ENCODE peak calls at places on chromosome 9, in ten cellular contexts. W is upper lobe of right lung, G is OCI-LY7, H is colonic mucosa, P is heart right ventricle, C is K562, Q is SK-N-SH, F is IMR-90, L is heart left ventricle, A is left ventricle myocardium inferior. Y is an unnamed sample. For H3K36me3 and H3K4me1, the result is how much of the 10 kb centered on the place peaks cover.

GRCh38 chr9:133119461-133120342 is 1.3 kb downstream of the RALGDS start:
- DNase-seq in W (no peak), G (no peak), H (peak), P (no peak), C (no peak), Q (peak), F (peak), L (no peak), A (peak), Y (peak)

GRCh38 chr9:114314881-114315722 is 7.8 kb upstream of the ORM1 start:
- DNase-seq in W (peak), G (no peak), H (peak), P (no peak), C (no peak), Q (no peak), F (no peak), L (no peak), A (no peak), Y (peak)

GRCh38 chr9:127835930-127836586 is 18.4 kb downstream of the ENG start:
- DNase-seq in W (peak), G (no peak), H (no peak), P (peak), C (no peak), Q (no peak), F (peak), L (no peak), A (no peak), Y (peak)

GRCh38 chr9:89508951-89509607 is 11.2 kb upstream of the SEMA4D start:
- DNase-seq in W (no peak), G (no peak), H (no peak), P (no peak), C (no peak), Q (no peak), F (no peak), L (no peak), A (no peak), Y (peak)

GRCh38 chr9:114928092-114928491 is 2.3 kb downstream of the TNFSF8 start:
- DNase-seq in W (no peak), G (peak), H (no peak), P (no peak), C (no peak), Q (no peak), F (no peak), L (no peak), A (no peak), Y (no peak)

GRCh38 chr9:101235105-101235866 is 149.5 kb downstream of the BAAT start:
- DNase-seq in W (no peak), G (peak), H (no peak), P (no peak), C (no peak), Q (peak), F (no peak), L (no peak), A (no peak), Y (no peak)

GRCh38 chr9:127161081-127161621 is 38.7 kb upstream of the ANGPTL2 start:
- DNase-seq in W (peak), G (no peak), H (no peak), P (no peak), C (no peak), Q (no peak), F (no peak), L (peak), A (no peak), Y (peak)

GRCh38 chr9:113957778-113958430 is 81.8 kb downstream of the ZNF618 start:
- DNase-seq in W (no peak), G (no peak), H (peak), P (no peak), C (no peak), Q (no peak), F (peak), L (no peak), A (no peak), Y (no peak)

GRCh38 chr9:124706685-124707084 is 64.4 kb downstream of the NR6A1 start:
- DNase-seq in W (no peak), G (no peak), H (no peak), P (no peak), C (no peak), Q (no peak), F (no peak), L (no peak), A (no peak), Y (no peak)

GRCh38 chr9:70257991-70258691 is 637 bp upstream of the SMC5 start:
- DNase-seq in W (peak), G (peak), H (peak), P (peak), C (no peak), Q (peak), F (peak), L (peak), A (no peak), Y (peak)

GRCh38 chr9:108813951-108814601 is 41.7 kb downstream of the ACTL7B start:
- DNase-seq in W (no peak), G (no peak), H (no peak), P (peak), C (no peak), Q (no peak), F (no peak), L (no peak), A (no peak), Y (peak)

GRCh38 chr9:88462191-88462590 is 72.8 kb upstream of the NXNL2 start:
- DNase-seq in W (no peak), G (no peak), H (no peak), P (no peak), C (no peak), Q (no peak), F (peak), L (no peak), A (no peak), Y (no peak)

GRCh38 chr9:135906291-135907005 is 898 bp downstream of the CAMSAP1 start:
- DNase-seq in W (peak), G (peak), H (peak), P (no peak), C (peak), Q (peak), F (peak), L (no peak), A (no peak), Y (peak)

GRCh38 chr9:78539904-78540303 is 243.0 kb downstream of the PSAT1 start:
- DNase-seq in W (no peak), G (no peak), H (no peak), P (no peak), C (no peak), Q (no peak), F (peak), L (no peak), A (no peak), Y (no peak)

GRCh38 chr9:116219686-116220085 is 66.1 kb downstream of the PAPPA start:
- DNase-seq in W (no peak), G (no peak), H (no peak), P (no peak), C (no peak), Q (no peak), F (no peak), L (no peak), A (peak), Y (no peak)

GRCh38 chr9:132160802-132161742 is 786 bp upstream of the NTNG2 start:
- DNase-seq in W (no peak), G (peak), H (peak), P (no peak), C (no peak), Q (peak), F (peak), L (peak), A (no peak), Y (peak)

GRCh38 chr9:37329576-37329975 is 92.9 kb upstream of the GRHPR start:
- DNase-seq in W (no peak), G (peak), H (no peak), P (no peak), C (no peak), Q (peak), F (peak), L (no peak), A (no peak), Y (no peak)

GRCh38 chr9:38182321-38182720 is 113.3 kb upstream of the SHB start:
- DNase-seq in W (no peak), G (no peak), H (no peak), P (no peak), C (no peak), Q (no peak), F (no peak), L (no peak), A (no peak), Y (no peak)

GRCh38 chr9:77981332-77981731 is 50.3 kb downstream of the GNAQ start:
- DNase-seq in W (no peak), G (no peak), H (peak), P (no peak), C (no peak), Q (no peak), F (peak), L (no peak), A (no peak), Y (peak)

GRCh38 chr9:79431019-79431679 is 140.6 kb upstream of the TLE4 start:
- DNase-seq in W (no peak), G (no peak), H (no peak), P (no peak), C (no peak), Q (no peak), F (no peak), L (no peak), A (no peak), Y (no peak)

GRCh38 chr9:38035873-38036272 is 33.2 kb downstream of the SHB start:
- DNase-seq in W (no peak), G (no peak), H (no peak), P (no peak), C (no peak), Q (no peak), F (peak), L (no peak), A (no peak), Y (peak)

GRCh38 chr9:7303932-7304331 is 495.6 kb downstream of the DMAC1 start:
- DNase-seq in W (no peak), G (no peak), H (no peak), P (no peak), C (no peak), Q (peak), F (no peak), L (no peak), A (no peak), Y (no peak)

GRCh38 chr9:95090871-95091573 is 226.5 kb downstream of the FANCC start:
- DNase-seq in W (no peak), G (no peak), H (no peak), P (no peak), C (no peak), Q (no peak), F (no peak), L (no peak), A (no peak), Y (no peak)

GRCh38 chr9:94846739-94847138 is 120.2 kb downstream of the AOPEP start:
- DNase-seq in W (no peak), G (no peak), H (no peak), P (no peak), C (no peak), Q (no peak), F (no peak), L (no peak), A (no peak), Y (no peak)

GRCh38 chr9:12771891-12772290 is 2.9 kb upstream of the LURAP1L start:
- DNase-seq in W (no peak), G (no peak), H (no peak), P (no peak), C (no peak), Q (no peak), F (peak), L (no peak), A (no peak), Y (no peak)

GRCh38 chr9:120841930-120842684 is 615 bp downstream of the PSMD5 start:
- DNase-seq in W (no peak), G (peak), H (no peak), P (no peak), C (no peak), Q (no peak), F (peak), L (no peak), A (no peak), Y (peak)

GRCh38 chr9:89808076-89808701 is 203.4 kb downstream of the GADD45G start:
- DNase-seq in W (no peak), G (no peak), H (no peak), P (no peak), C (no peak), Q (peak), F (no peak), L (no peak), A (no peak), Y (peak)

GRCh38 chr9:6680797-6681146 is 35.2 kb upstream of the GLDC start:
- DNase-seq in W (peak), G (no peak), H (peak), P (peak), C (no peak), Q (peak), F (peak), L (peak), A (peak), Y (peak)

GRCh38 chr9:112049834-112050516 is 125.1 kb downstream of the SUSD1 start:
- DNase-seq in W (no peak), G (no peak), H (no peak), P (no peak), C (no peak), Q (no peak), F (no peak), L (no peak), A (no peak), Y (no peak)

GRCh38 chr9:5644522-5644921 is 15.6 kb downstream of the RIC1 start:
- DNase-seq in W (no peak), G (no peak), H (no peak), P (no peak), C (no peak), Q (no peak), F (peak), L (no peak), A (no peak), Y (no peak)

GRCh38 chr9:117188394-117188793 is 226.5 kb downstream of the ASTN2 start:
- DNase-seq in W (no peak), G (no peak), H (no peak), P (no peak), C (no peak), Q (no peak), F (no peak), L (no peak), A (no peak), Y (no peak)

GRCh38 chr9:79221084-79221483 is 350.7 kb upstream of the TLE4 start:
- DNase-seq in W (no peak), G (no peak), H (no peak), P (no peak), C (no peak), Q (no peak), F (peak), L (no peak), A (no peak), Y (no peak)

GRCh38 chr9:74887041-74887980 is at the start of gene TRPM6:
- DNase-seq in W (peak), G (no peak), H (peak), P (peak), C (no peak), Q (peak), F (peak), L (peak), A (peak), Y (peak)

GRCh38 chr9:133728856-133729645 is 9.1 kb downstream of the SARDH start:
- DNase-seq in W (no peak), G (no peak), H (no peak), P (no peak), C (no peak), Q (no peak), F (no peak), L (peak), A (no peak), Y (no peak)

GRCh38 chr9:35515766-35516165 is 25.9 kb downstream of the RUSC2 start:
- DNase-seq in W (no peak), G (no peak), H (no peak), P (no peak), C (no peak), Q (no peak), F (no peak), L (no peak), A (no peak), Y (peak)

GRCh38 chr9:136438548-136438908 is 1.1 kb downstream of the INPP5E start:
- DNase-seq in W (no peak), G (peak), H (no peak), P (no peak), C (no peak), Q (peak), F (peak), L (no peak), A (no peak), Y (no peak)

DNA sequence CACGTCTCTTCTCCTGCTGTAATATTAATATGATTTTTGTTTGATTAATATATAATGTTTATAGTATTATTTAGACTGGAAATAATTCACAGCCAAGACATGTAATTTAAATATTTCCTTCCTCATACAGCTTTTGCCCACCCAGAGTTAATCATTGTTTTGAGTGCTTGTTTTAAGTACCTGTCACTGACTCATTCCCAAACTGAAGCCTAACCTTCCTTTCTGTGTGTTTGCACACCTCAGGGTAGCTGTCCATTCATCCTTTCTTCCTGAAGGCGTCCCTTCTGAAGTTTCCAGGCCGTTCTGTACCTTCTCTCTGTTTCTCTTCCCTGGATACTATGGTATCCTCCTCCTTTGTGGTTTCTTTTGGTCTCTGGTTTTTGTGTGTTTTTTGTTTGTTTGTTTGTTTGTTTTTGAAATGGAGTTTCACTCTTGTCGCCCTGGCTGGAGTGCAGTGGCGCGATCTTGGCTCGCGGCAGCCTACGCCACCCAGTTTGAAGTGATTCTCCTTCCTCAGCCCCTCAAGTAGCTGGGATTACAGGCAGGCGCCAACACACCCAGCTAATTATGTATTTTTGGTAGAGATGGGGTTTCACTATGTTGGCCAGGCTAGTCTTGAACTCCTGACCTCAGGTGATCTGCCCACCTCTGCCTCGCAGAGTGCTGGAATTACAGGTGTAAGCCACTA is 312.4 kb downstream of the DOCK8 start:
- DNase-seq in W (no peak), G (no peak), H (no peak), P (no peak), C (no peak), Q (no peak), F (no peak), L (no peak), A (no peak), Y (no peak)
- H3K4me3 ChIP-seq in W (no peak), G (no peak), H (no peak), P (no peak), C (no peak), Q (no peak), F (no peak), L (no peak), A (no peak), Y (no peak)

GRCh38 chr9:130870491-130871381 is 25.9 kb downstream of the QRFP start:
- DNase-seq in W (peak), G (peak), H (no peak), P (peak), C (no peak), Q (no peak), F (no peak), L (peak), A (no peak), Y (peak)
- H3K36me3 ChIP-seq in W (half or more), G (under half), H (under half), P (under half), C (half or more), Q (half or more), F (half or more), L (under half), A (half or more), Y (under half)

DNA sequence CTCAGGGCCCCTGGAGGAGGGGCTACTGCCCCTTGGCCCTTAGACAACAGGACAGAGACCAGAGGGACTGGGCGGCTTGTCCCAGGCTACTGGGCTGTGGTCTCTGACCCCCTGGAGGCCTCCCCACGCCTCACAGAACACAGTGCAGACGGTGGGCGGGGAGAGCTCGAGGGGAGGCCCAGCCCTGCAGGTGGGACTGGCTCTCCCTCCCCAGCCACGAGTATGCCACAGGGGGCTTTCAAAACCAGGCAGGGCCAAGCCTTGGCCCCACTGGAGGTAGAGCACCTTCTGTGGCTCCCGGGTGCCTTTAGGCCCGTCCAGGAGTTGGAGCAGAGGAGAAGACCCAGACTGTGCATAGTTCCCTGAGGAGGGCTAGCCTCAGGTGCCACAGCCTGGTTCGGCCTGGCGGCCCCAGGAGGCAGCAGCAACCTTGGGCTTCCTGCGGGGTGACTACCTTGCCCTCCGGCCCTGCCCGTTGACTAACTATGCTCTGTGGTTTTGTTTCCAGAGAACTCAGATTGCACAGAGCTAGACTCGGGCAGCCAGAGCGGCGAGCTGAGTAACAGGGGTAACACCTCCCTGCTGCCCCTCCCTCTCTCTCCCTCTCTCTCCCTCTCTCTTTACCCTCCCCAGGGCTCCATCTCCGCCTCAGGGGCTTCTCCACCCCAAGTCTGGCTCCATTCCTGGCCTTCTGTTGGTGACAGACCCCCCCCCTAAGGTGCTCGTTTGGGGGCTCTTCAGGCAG is 15.5 kb downstream of the CARD19 start:
- DNase-seq in W (peak), G (no peak), H (no peak), P (no peak), C (no peak), Q (no peak), F (peak), L (peak), A (peak), Y (peak)
- H3K4me1 ChIP-seq in W (under half), G (under half), H (under half), P (half or more), C (half or more), Q (under half), F (under half), L (under half), A (under half), Y (under half)

GRCh38 chr9:110069326-110070248 is 138.4 kb downstream of the C9orf152 start:
- DNase-seq in W (peak), G (no peak), H (no peak), P (peak), C (no peak), Q (no peak), F (peak), L (peak), A (no peak), Y (peak)
- H3K4me3 ChIP-seq in W (no peak), G (no peak), H (no peak), P (no peak), C (no peak), Q (no peak), F (no peak), L (no peak), A (no peak), Y (no peak)

GRCh38 chr9:33329996-33330395 is 39.7 kb downstream of the NFX1 start:
- DNase-seq in W (no peak), G (no peak), H (peak), P (no peak), C (no peak), Q (no peak), F (peak), L (no peak), A (no peak), Y (no peak)
- H3K36me3 ChIP-seq in W (half or more), G (half or more), H (under half), P (under half), C (half or more), Q (half or more), F (under half), L (under half), A (half or more), Y (under half)

Y was measured in adrenal gland.